ENCODE peak calls at places on chromosomes 1 and 21, in four cellular contexts. F is stomach, R is Panc1, X is prostate gland. H is an unnamed sample.

GRCh38 chr1:168321945-168322344 is 41.3 kb downstream of the TBX19 start:
- DNase-seq in F (no peak), R (no peak), X (no peak), H (no peak)

GRCh38 chr1:115837762-115838421 is 3.0 kb downstream of the NHLH2 start:
- DNase-seq in F (no peak), R (no peak), X (no peak), H (no peak)

GRCh38 chr1:11970441-11971185 is 9.6 kb upstream of the MFN2 start:
- DNase-seq in F (no peak), R (no peak), X (no peak), H (no peak)

GRCh38 chr1:102897537-102897936 is 210.8 kb downstream of the COL11A1 start:
- DNase-seq in F (no peak), R (no peak), X (no peak), H (no peak)

GRCh38 chr1:88655685-88656299 is 28.3 kb upstream of the PKN2 start:
- DNase-seq in F (no peak), R (peak; percentile 18), X (no peak), H (no peak)

GRCh38 chr1:200372095-200372884 is 37.5 kb downstream of the ZNF281 start:
- DNase-seq in F (no peak), R (peak; percentile 82), X (peak; percentile 12), H (no peak)

GRCh38 chr1:18637553-18637960 is 6.9 kb downstream of the PAX7 start:
- DNase-seq in F (no peak), R (no peak), X (no peak), H (no peak)

GRCh38 chr1:218743861-218744505 is 398.8 kb downstream of the TGFB2 start:
- DNase-seq in F (no peak), R (no peak), X (no peak), H (no peak)

GRCh38 chr1:58809327-58810040 is 25.6 kb upstream of the JUN start:
- DNase-seq in F (no peak), R (no peak), X (no peak), H (no peak)

GRCh38 chr1:156571261-156571958 is 955 bp downstream of the IQGAP3 start:
- DNase-seq in F (no peak), R (no peak), X (no peak), H (peak; percentile 8)

GRCh38 chr1:67134692-67135091 is at the start of gene C1orf141:
- DNase-seq in F (no peak), R (no peak), X (no peak), H (no peak)

GRCh38 chr1:54865238-54866073 is 21.5 kb downstream of the DHCR24 start:
- DNase-seq in F (peak; percentile 25), R (no peak), X (no peak), H (no peak)

GRCh38 chr1:162028726-162029125 is 5.1 kb upstream of the OLFML2B start:
- DNase-seq in F (no peak), R (no peak), X (no peak), H (no peak)

GRCh38 chr1:178506177-178506576 is 6.7 kb upstream of the TEX35 start:
- DNase-seq in F (peak; percentile 64), R (no peak), X (no peak), H (no peak)

GRCh38 chr1:95002657-95003432 is 69.9 kb downstream of the ALG14 start:
- DNase-seq in F (no peak), R (no peak), X (peak; percentile 30), H (no peak)

GRCh38 chr21:35257413-35257812 is 208.3 kb upstream of the RUNX1 start:
- DNase-seq in F (peak; percentile 72), R (peak; percentile 61), X (peak; percentile 44), H (peak; percentile 68)

GRCh38 chr1:166353162-166353561 is 186.4 kb upstream of the FAM78B start:
- DNase-seq in F (no peak), R (no peak), X (no peak), H (no peak)

GRCh38 chr1:67787746-67788145 is 45.5 kb downstream of the GNG12 start:
- DNase-seq in F (no peak), R (no peak), X (no peak), H (no peak)

GRCh38 chr1:179217943-179218507 is 11.5 kb downstream of the ABL2 start:
- DNase-seq in F (no peak), R (no peak), X (no peak), H (no peak)

GRCh38 chr1:177170756-177171535 is at the start of gene BRINP2:
- DNase-seq in F (peak; percentile 56), R (no peak), X (peak; percentile 6), H (no peak)

GRCh38 chr1:61287014-61287413 is 204.7 kb downstream of the NFIA start:
- DNase-seq in F (no peak), R (no peak), X (no peak), H (no peak)

GRCh38 chr1:93690921-93691789 is 9.5 kb upstream of the BCAR3 start:
- DNase-seq in F (peak; percentile 45), R (no peak), X (no peak), H (peak; percentile 46)

GRCh38 chr1:246907472-246907871 is 24.3 kb downstream of the AHCTF1 start:
- DNase-seq in F (no peak), R (no peak), X (peak; percentile 14), H (no peak)

GRCh38 chr21:39397651-39398385 is 47.8 kb downstream of the LCA5L start:
- DNase-seq in F (no peak), R (no peak), X (no peak), H (no peak)

DNA sequence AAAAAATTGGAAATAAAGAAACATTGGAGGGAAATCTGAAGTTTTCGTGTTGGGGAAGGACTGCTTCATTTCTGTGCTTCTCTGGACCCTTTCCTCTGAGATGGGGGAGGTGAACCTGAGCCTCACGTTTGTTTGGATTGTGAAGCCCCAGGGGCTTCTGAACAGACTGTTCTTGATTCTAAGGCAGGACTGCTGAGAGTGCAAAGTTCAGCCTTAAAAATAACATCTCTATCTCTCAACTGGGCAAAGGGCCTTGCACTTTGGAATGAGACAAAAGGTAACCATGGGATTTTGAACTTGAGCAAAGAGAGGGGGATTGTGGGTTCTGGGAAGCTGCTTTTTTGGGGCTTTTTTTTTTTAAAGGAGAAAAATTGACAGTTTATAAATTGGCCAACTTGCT is 45.0 kb downstream of the GPR88 start:
- DNase-seq in F (no peak), R (no peak), X (no peak), H (no peak)
- H3K4me1 ChIP-seq in F (no peaks in the 10 kb centered on the region), R (no peaks in the 10 kb centered on the region), X (no peaks in the 10 kb centered on the region), H (no peaks in the 10 kb centered on the region)

GRCh38 chr21:44487831-44488230 is 32.5 kb downstream of the LRRC3 start:
- DNase-seq in F (no peak), R (no peak), X (no peak), H (no peak)
- TF ChIP-seq CTCF in F (peak; percentile 32), R (peak; percentile 81), X (no peak), H (peak; percentile 27)

DNA sequence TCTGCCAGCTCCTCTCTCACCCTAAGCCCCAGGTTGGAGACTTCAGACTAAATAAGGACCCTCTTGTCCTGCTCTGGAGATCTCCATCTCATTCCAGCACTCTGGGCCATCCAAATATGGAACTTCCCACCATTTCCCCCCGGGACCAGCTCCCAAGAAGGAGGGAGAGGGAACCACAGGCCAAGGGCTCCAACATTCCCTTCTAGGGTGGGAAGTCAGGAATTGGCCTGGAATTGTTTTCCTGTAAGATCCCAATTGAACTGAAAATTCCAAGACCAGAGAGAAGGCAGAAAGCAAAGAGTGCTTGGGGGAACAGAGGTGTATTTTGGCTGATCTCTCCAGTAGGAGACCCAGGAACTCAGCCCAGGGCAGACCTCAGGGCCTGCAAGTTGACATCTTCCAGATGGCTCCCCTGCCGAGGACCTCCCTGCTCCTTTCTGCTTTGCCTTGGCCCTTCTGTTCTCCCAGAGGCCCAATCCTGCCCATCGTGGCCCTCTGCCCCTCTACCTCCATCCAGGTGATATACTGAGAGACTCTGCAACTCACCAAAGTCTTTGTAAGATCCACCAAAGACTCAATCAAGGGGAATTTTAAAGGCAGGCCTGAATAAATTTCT is 14.9 kb downstream of the CSRP1 start:
- DNase-seq in F (no peak), R (no peak), X (no peak), H (peak; percentile 79)
- TF ChIP-seq POLR2AphosphoS5 in F (no peak), R (no peak), X (peak; percentile 46), H (peak; percentile 59)

GRCh38 chr1:209667701-209668100 is 7.5 kb upstream of the G0S2 start:
- DNase-seq in F (no peak), R (no peak), X (no peak), H (no peak)

GRCh38 chr1:209667103-209667502 is 8.1 kb upstream of the G0S2 start:
- DNase-seq in F (no peak), R (no peak), X (no peak), H (no peak)

GRCh38 chr1:209672705-209673630 is 2.2 kb upstream of the G0S2 start:
- DNase-seq in F (no peak), R (no peak), X (no peak), H (no peak)

GRCh38 chr1:209673631-209674417 is 1.4 kb upstream of the G0S2 start:
- DNase-seq in F (no peak), R (no peak), X (no peak), H (peak; percentile 77)

GRCh38 chr1:209670441-209671082 is 4.7 kb upstream of the G0S2 start:
- DNase-seq in F (no peak), R (no peak), X (no peak), H (no peak)
- H3K4me1 ChIP-seq in F (peaks cover 27% of the 10 kb centered on the region), R (no peaks in the 10 kb centered on the region), X (no peaks in the 10 kb centered on the region), H (peaks cover 8% of the 10 kb centered on the region)

GRCh38 chr1:181583598-181583997 is 100.3 kb downstream of the CACNA1E start:
- DNase-seq in F (peak; percentile 37), R (no peak), X (no peak), H (no peak)
- TF ChIP-seq CTCF in F (peak; percentile 9), R (peak; percentile 16), X (no peak), H (no peak)

H was measured in sigmoid colon.